ENCODE peak calls at places on chromosomes 7 and 10, in nine cellular contexts. K, G, I, S, R, U, L, X and F are unnamed samples.

GRCh38 chr10:89347706-89348457 is 20.1 kb downstream of the IFIT3 start:
- DNase-seq in K (no peak), U (no peak), R (no peak), X (no peak), I (no peak), S (no peak), G (no peak), L (no peak), F (peak)

GRCh38 chr10:29776246-29776645 is 141.5 kb upstream of the SVIL start:
- DNase-seq in L (no peak), X (no peak), S (no peak), G (no peak), R (no peak), U (no peak), K (no peak), I (no peak), F (no peak)

GRCh38 chr7:92815412-92815811 is 21.0 kb downstream of the CDK6 start:
- DNase-seq in X (no peak), K (no peak), G (no peak), I (no peak), R (no peak), L (no peak), U (no peak), S (no peak), F (no peak)

GRCh38 chr7:44884553-44885393 is 557 bp downstream of the PURB start:
- DNase-seq in S (peak), U (no peak), K (peak), I (peak), X (peak), G (peak), L (peak), R (peak), F (peak)

GRCh38 chr7:91843831-91844230 is 36.7 kb downstream of the MTERF1 start:
- DNase-seq in S (no peak), U (no peak), L (no peak), R (no peak), G (no peak), K (no peak), X (no peak), I (no peak), F (no peak)

GRCh38 chr7:3297105-3297819 is 3.8 kb upstream of the SDK1 start:
- DNase-seq in G (no peak), L (no peak), R (no peak), U (no peak), I (no peak), K (no peak), X (no peak), S (no peak), F (no peak)

GRCh38 chr10:79052311-79053080 is 16.3 kb upstream of the ZMIZ1 start:
- DNase-seq in L (peak), I (peak), G (peak), X (peak), K (no peak), U (no peak), R (no peak), S (peak), F (no peak)

GRCh38 chr10:131810805-131811137 is 90.0 kb upstream of the PPP2R2D start:
- DNase-seq in I (no peak), S (no peak), L (no peak), X (no peak), K (no peak), R (no peak), G (no peak), U (no peak), F (no peak)

GRCh38 chr10:88090568-88091214 is 227.3 kb downstream of the PTEN start:
- DNase-seq in G (no peak), X (no peak), R (no peak), K (no peak), U (no peak), L (no peak), I (no peak), S (no peak), F (no peak)

GRCh38 chr7:117759950-117760640 is 113.1 kb downstream of the CTTNBP2 start:
- DNase-seq in X (no peak), R (no peak), G (no peak), L (no peak), U (no peak), K (peak), I (no peak), S (no peak), F (no peak)